ENCODE peak calls at places on chromosomes 3 and 15, in five cellular contexts. One of them, this sample, is unnamed.

GRCh38 chr3:127747751-127748521 is 74.4 kb downstream of the MGLL start:
- DNase-seq in stromal cell of bone marrow: peak; percentile 93
- DNase-seq in mesendoderm: peak; percentile 13
- DNase-seq in H4: peak; percentile 78
- DNase-seq in A549: peak; percentile 84
- DNase-seq in this sample: no peak

GRCh38 chr3:124315215-124316033 is 323.5 kb upstream of the ROPN1 start:
- DNase-seq in stromal cell of bone marrow: peak; percentile 45
- DNase-seq in mesendoderm: no peak
- DNase-seq in H4: peak; percentile 76
- DNase-seq in A549: peak; percentile 13
- DNase-seq in this sample: no peak

GRCh38 chr3:114725966-114726365 is 421.1 kb downstream of the ZBTB20 start:
- DNase-seq in stromal cell of bone marrow: no peak
- DNase-seq in mesendoderm: no peak
- DNase-seq in H4: no peak
- DNase-seq in A549: no peak
- DNase-seq in this sample: no peak

GRCh38 chr3:179488213-179488612 is 36.9 kb upstream of the GNB4 start:
- DNase-seq in stromal cell of bone marrow: no peak
- DNase-seq in mesendoderm: no peak
- DNase-seq in H4: no peak
- DNase-seq in A549: no peak
- DNase-seq in this sample: no peak

GRCh38 chr15:32838820-32839219 is 121.0 kb downstream of the GREM1 start:
- DNase-seq in stromal cell of bone marrow: peak; percentile 86
- DNase-seq in mesendoderm: no peak
- DNase-seq in H4: peak; percentile 95
- DNase-seq in A549: peak; percentile 29
- DNase-seq in this sample: no peak

GRCh38 chr3:195150194-195151118 is 120.5 kb downstream of the XXYLT1 start:
- DNase-seq in stromal cell of bone marrow: peak; percentile 63
- DNase-seq in mesendoderm: peak; percentile 93
- DNase-seq in H4: peak; percentile 92
- DNase-seq in A549: no peak
- DNase-seq in this sample: peak; percentile 54

GRCh38 chr3:107216711-107217110 is 160.5 kb upstream of the CCDC54 start:
- DNase-seq in stromal cell of bone marrow: peak; percentile 94
- DNase-seq in mesendoderm: no peak
- DNase-seq in H4: peak; percentile 91
- DNase-seq in A549: no peak
- DNase-seq in this sample: no peak

GRCh38 chr3:125381743-125382142 is 6.6 kb upstream of the ZNF148 start:
- DNase-seq in stromal cell of bone marrow: no peak
- DNase-seq in mesendoderm: no peak
- DNase-seq in H4: peak; percentile 21
- DNase-seq in A549: no peak
- DNase-seq in this sample: no peak

GRCh38 chr3:139112230-139112558 is 67.5 kb upstream of the PRR23C start:
- DNase-seq in stromal cell of bone marrow: no peak
- DNase-seq in mesendoderm: no peak
- DNase-seq in H4: no peak
- DNase-seq in A549: no peak
- DNase-seq in this sample: no peak

This sample was measured in neural progenitor cell.